ENCODE peak calls at places on chromosomes 13 and 19, in five cellular contexts. G is stimulated activated naive B cell treated with anti-CD40 and anti-IgM and Interleukin-4, amounts not matched to agents 10 μg/mL and 1 μg/mL and 100 μg/mL, for 72 hours; N is activated T-cell treated with anti-CD3 and anti-CD28 coated beads, Interleukin-2, amount 50 U/mL, for 72 hours; F is heart left ventricle; A is activated CD8-positive, alpha-beta T cell treated with anti-CD3 and anti-CD28 coated beads, Interleukin-2, amount 10 ng/mL, durations not matched to agents 7 days and 5 days. H is an unnamed sample.

GRCh38 chr19:39160889-39161672 is 35.5 kb downstream of the PAK4 start:
- ATAC-seq in N (no peak), G (no peak), F (no peak), A (no peak), H (no peak)

GRCh38 chr13:29125934-29126424 is 305.8 kb downstream of the MTUS2 start:
- ATAC-seq in G (peak), F (no peak), N (peak), A (no peak), H (peak)

GRCh38 chr13:53254495-53254894 is 225.9 kb downstream of the OLFM4 start:
- ATAC-seq in A (no peak), G (no peak), N (no peak), F (no peak), H (no peak)

GRCh38 chr13:112821340-112822055 is 131.7 kb downstream of the ATP11A start:
- ATAC-seq in N (no peak), F (peak), G (no peak), A (no peak), H (no peak)

GRCh38 chr19:17244618-17245534 is 843 bp downstream of the NR2F6 start:
- ATAC-seq in F (no peak), N (no peak), A (peak), G (no peak), H (peak)

GRCh38 chr13:27347373-27347772 is 76.7 kb downstream of the RASL11A start:
- ATAC-seq in A (no peak), N (no peak), F (no peak), G (no peak), H (no peak)

GRCh38 chr13:108929532-108929931 is 300.1 kb downstream of the MYO16 start:
- ATAC-seq in G (no peak), F (no peak), A (no peak), N (no peak), H (no peak)

GRCh38 chr13:40164137-40164536 is 502.3 kb downstream of the FOXO1 start:
- ATAC-seq in A (no peak), N (no peak), F (no peak), G (no peak), H (peak)

GRCh38 chr13:75713852-75714251 is 77.7 kb downstream of the LMO7 start:
- ATAC-seq in A (no peak), F (no peak), N (no peak), G (no peak), H (no peak)

GRCh38 chr13:77374786-77375185 is 47.9 kb upstream of the MYCBP2 start:
- ATAC-seq in G (peak), F (no peak), N (peak), A (no peak), H (peak)

GRCh38 chr19:40630571-40631160 is 29.5 kb downstream of the LTBP4 start:
- ATAC-seq in N (no peak), F (peak), A (no peak), G (no peak), H (no peak)

GRCh38 chr19:56245062-56245740 is 27.3 kb upstream of the EDDM13 start:
- ATAC-seq in F (no peak), A (no peak), N (no peak), G (no peak), H (no peak)

GRCh38 chr13:95530178-95530577 is 22.3 kb upstream of the CLDN10 start:
- ATAC-seq in F (no peak), A (no peak), G (no peak), N (no peak), H (no peak)

GRCh38 chr13:30148171-30148754 is 159.1 kb downstream of the KATNAL1 start:
- ATAC-seq in F (peak), A (peak), G (no peak), N (peak), H (peak)

GRCh38 chr19:511101-511841 is 4.0 kb downstream of the TPGS1 start:
- ATAC-seq in N (peak), G (peak), A (peak), F (peak), H (peak)

GRCh38 chr13:77033717-77034302 is 6.9 kb upstream of the FBXL3 start:
- ATAC-seq in A (no peak), F (no peak), N (peak), G (no peak), H (peak)

GRCh38 chr13:110937511-110938303 is 22.8 kb upstream of the ANKRD10 start:
- ATAC-seq in F (peak), A (no peak), N (no peak), G (peak), H (no peak)

H was measured in activated T-helper 17 cell treated with anti-CD3 and anti-CD28 coated beads, Interleukin-2, amount 50 U/mL, for 72 hours.